ENCODE peak calls at places on chromosomes 12 and 14, in eight cellular contexts. O, M, Q, V, S, B, X and K are unnamed samples. For H3K9me3 and H3K36me3, the result is how much of the 10 kb centered on the place peaks cover.

GRCh38 chr12:27626239-27626638 is 70.0 kb upstream of the REP15 start:
- DNase-seq in M (no peak), V (no peak), X (no peak), O (no peak), Q (no peak), S (no peak), B (no peak), K (peak)

GRCh38 chr14:75234173-75234855 is 44.3 kb upstream of the FOS start:
- DNase-seq in V (peak), O (no peak), Q (no peak), M (no peak), S (no peak), X (peak), B (peak), K (peak)

GRCh38 chr14:53836546-53836945 is 120.1 kb downstream of the BMP4 start:
- DNase-seq in V (no peak), M (no peak), X (no peak), Q (no peak), B (no peak), O (no peak), S (no peak), K (no peak)

GRCh38 chr14:72558721-72559120 is 335.2 kb downstream of the DPF3 start:
- DNase-seq in B (no peak), X (no peak), S (no peak), M (no peak), V (no peak), Q (no peak), O (peak), K (peak)

GRCh38 chr12:91951571-91951970 is 194.1 kb downstream of the BTG1 start:
- DNase-seq in Q (no peak), S (no peak), X (no peak), B (peak), V (no peak), O (no peak), M (no peak), K (no peak)

GRCh38 chr12:76784600-76785051 is 20.7 kb downstream of the ZDHHC17 start:
- DNase-seq in V (no peak), S (no peak), M (no peak), Q (no peak), O (no peak), B (peak), X (no peak), K (peak)

GRCh38 chr14:78253986-78254385 is 83.8 kb downstream of the NRXN3 start:
- DNase-seq in M (no peak), X (no peak), B (no peak), V (no peak), S (no peak), Q (no peak), O (no peak), K (peak)

GRCh38 chr14:22699801-22700564 is 55.8 kb upstream of the OR6J1 start:
- DNase-seq in O (no peak), Q (no peak), B (no peak), V (no peak), S (no peak), M (no peak), X (no peak), K (no peak)

GRCh38 chr12:32353540-32353939 is 45.8 kb upstream of the FGD4 start:
- DNase-seq in S (no peak), O (no peak), V (no peak), X (no peak), B (no peak), Q (no peak), M (no peak), K (no peak)

GRCh38 chr12:54294152-54294913 is 6.5 kb downstream of the NFE2 start:
- DNase-seq in S (no peak), X (peak), O (peak), B (peak), Q (peak), V (peak), M (peak), K (peak)

GRCh38 chr12:131131077-131131807 is 177.5 kb downstream of the ADGRD1 start:
- DNase-seq in X (no peak), Q (no peak), B (no peak), M (no peak), V (peak), S (no peak), O (no peak), K (no peak)

GRCh38 chr12:123398918-123399617 is 15.1 kb downstream of the KMT5A start:
- DNase-seq in V (no peak), M (no peak), S (no peak), O (no peak), Q (no peak), B (no peak), X (peak), K (peak)

GRCh38 chr12:15688202-15688736 is 100.9 kb downstream of the EPS8 start:
- DNase-seq in V (peak), X (peak), S (peak), Q (peak), O (peak), M (no peak), B (no peak), K (peak)

GRCh38 chr14:26811756-26812305 is 214.0 kb upstream of the NOVA1 start:
- DNase-seq in O (no peak), Q (no peak), B (peak), V (no peak), X (no peak), M (no peak), S (no peak), K (no peak)

GRCh38 chr12:85358715-85359114 is 78.7 kb downstream of the ALX1 start:
- DNase-seq in S (no peak), X (no peak), M (no peak), V (no peak), O (no peak), Q (no peak), B (no peak), K (no peak)

GRCh38 chr12:93000026-93000425 is 70.9 kb upstream of the EEA1 start:
- DNase-seq in V (no peak), Q (no peak), X (no peak), M (no peak), S (no peak), B (no peak), O (no peak), K (no peak)

GRCh38 chr12:94832780-94833760 is 170.4 kb downstream of the NDUFA12 start:
- DNase-seq in X (no peak), S (peak), V (no peak), B (peak), Q (no peak), M (no peak), O (peak), K (no peak)

GRCh38 chr12:14650791-14651190 is 45.6 kb downstream of the GUCY2C start:
- DNase-seq in V (no peak), S (no peak), M (no peak), O (no peak), B (no peak), X (no peak), Q (no peak), K (peak)

GRCh38 chr12:93894391-93895095 is 217.4 kb downstream of the CRADD start:
- DNase-seq in X (peak), S (peak), Q (peak), M (no peak), V (peak), B (no peak), O (peak), K (peak)

GRCh38 chr14:72559227-72559626 is 334.7 kb downstream of the DPF3 start:
- DNase-seq in S (no peak), Q (no peak), B (no peak), X (no peak), O (no peak), V (no peak), M (no peak), K (peak)

GRCh38 chr12:8038659-8039114 is 6.2 kb downstream of the FOXJ2 start:
- DNase-seq in M (no peak), V (peak), Q (peak), O (peak), B (peak), S (no peak), X (peak), K (peak)

GRCh38 chr12:111409403-111410228 is 3.9 kb downstream of the SH2B3 start:
- DNase-seq in X (peak), V (peak), O (peak), S (no peak), M (peak), Q (peak), B (peak), K (peak)

GRCh38 chr14:70641548-70642312 is at the start of gene TTC9:
- DNase-seq in S (no peak), M (peak), V (no peak), X (peak), Q (peak), O (peak), B (peak), K (no peak)

GRCh38 chr12:4276524-4277204 is 3.1 kb downstream of the CCND2 start:
- DNase-seq in X (peak), O (peak), V (peak), B (peak), Q (peak), M (peak), S (peak), K (peak)
- H3K4me3 ChIP-seq in X (no peak), O (peak), V (peak), B (peak), Q (no peak), M (no peak), S (peak), K (no peak)

GRCh38 chr12:133061954-133062353 is 18.8 kb upstream of the ZNF140 start:
- DNase-seq in M (no peak), X (no peak), V (no peak), S (no peak), O (no peak), Q (no peak), B (no peak), K (no peak)
- H3K9me3 ChIP-seq in M (half or more), X (under half), V (half or more), S (half or more), O (half or more), Q (under half), B (half or more), K (half or more)

DNA sequence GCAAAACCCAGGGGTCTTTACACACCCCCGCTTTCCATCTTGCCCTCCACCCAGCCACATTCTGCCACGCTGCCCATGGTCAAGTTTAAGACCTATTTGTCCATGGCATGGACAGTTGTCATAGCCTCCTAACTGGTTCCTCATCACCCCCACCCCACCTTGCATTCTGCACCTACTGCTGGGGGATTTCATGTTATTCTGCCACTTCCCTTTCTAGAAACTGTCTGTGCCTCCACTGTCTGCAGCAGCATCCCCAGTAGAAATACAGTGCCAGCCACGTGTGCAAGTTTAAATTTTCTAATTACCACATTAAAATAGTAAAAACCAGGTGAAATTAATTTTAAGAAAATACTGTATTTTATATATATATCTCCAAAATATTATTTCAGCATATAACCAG is 63.2 kb downstream of the WDR20 start:
- DNase-seq in O (no peak), V (no peak), S (no peak), M (no peak), Q (no peak), B (no peak), X (no peak), K (no peak)
- H3K36me3 ChIP-seq in O (under half), V (under half), S (half or more), M (under half), Q (under half), B (under half), X (under half), K (under half)

GRCh38 chr12:64825143-64826011 is 930 bp downstream of the TBC1D30 start:
- DNase-seq in V (no peak), Q (no peak), S (peak), X (no peak), M (peak), O (no peak), B (no peak), K (no peak)
- H3K4me3 ChIP-seq in V (peak), Q (no peak), S (peak), X (peak), M (peak), O (peak), B (peak), K (peak)

DNA sequence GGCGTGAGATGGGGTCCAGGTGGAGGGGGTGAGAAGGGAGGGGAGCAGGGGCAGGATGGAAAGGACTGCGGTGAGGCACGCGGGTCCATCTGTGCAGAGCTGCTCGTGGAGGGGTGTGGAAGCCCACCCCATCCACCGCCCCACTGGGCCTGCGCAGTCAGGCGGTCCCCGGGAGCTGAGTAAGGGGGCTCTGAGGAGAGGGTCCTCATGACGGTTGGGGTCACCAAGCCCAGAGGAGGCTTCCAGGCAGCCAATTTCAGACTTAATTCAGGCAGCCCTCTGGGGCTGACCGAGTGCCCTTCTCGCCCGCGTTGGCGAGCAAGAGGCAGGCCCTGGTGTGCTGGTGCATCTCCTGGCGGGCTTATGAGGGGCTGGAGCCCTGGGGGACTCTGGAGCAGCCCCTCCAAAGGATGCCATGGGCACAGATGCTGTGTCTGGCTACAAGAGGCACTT is 115.5 kb downstream of the KIF26A start:
- DNase-seq in M (no peak), Q (no peak), S (no peak), V (no peak), B (no peak), O (no peak), X (no peak), K (no peak)
- H3K9me3 ChIP-seq in M (under half), Q (under half), S (under half), V (under half), B (under half), O (under half), X (under half), K (under half)

DNA sequence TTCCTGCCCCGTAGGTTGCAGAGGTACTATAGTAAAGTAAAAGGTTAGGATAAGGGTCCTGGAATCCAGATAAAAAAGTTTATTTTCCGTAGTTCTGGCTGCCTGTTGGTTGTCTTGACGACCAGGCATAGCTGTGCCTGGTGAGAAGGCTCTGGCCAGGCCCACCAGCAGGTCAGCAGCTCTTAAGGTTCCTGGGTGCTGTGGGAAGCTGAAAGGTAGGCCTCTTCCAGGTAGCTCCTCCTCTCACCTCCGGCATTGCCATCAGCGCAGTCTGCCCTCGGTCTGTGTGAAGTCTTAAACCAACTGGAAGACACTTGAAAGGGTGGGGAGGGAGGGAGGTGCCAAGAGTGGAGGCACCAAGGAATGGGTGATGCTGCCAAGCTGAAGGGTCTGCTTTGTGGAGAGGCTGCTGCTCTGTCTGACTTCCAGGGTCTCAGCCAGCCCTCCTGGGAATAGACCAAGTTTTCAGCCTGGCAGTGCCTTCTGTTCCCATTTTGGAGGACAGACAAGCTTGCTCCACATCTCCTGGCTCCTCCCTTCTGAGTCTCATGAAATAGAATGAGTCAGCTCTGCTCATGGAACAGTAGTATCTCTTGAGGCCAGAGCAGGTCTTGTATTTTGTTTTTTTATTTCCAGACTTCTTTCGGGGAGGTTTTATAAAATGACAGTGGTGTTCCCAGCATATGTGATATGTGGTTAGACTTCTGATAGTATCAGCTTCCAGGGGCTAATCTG is 5.2 kb upstream of the ACADS start:
- DNase-seq in B (peak), O (peak), M (no peak), X (no peak), S (no peak), Q (no peak), V (peak), K (peak)
- H3K36me3 ChIP-seq in B (under half), O (under half), M (half or more), X (under half), S (half or more), Q (under half), V (under half), K (half or more)